ENCODE peak calls at places on chromosomes 1 and 21, in six cellular contexts. V is endothelial cell of umbilical vein; Z is adrenal gland; J is heart right ventricle; I is CD8-positive, alpha-beta T cell; X is NT2/D1. S is an unnamed sample.
A peak's percentile ranks its signal among the peaks of the same experiment; 100 is the strongest.

GRCh38 chr1:90705910-90706309 is 11.2 kb downstream of the BARHL2 start:
- DNase-seq in V (no peak), Z (no peak), J (no peak), I (no peak), X (no peak), S (peak; percentile 24)

GRCh38 chr1:151165738-151166505 is at the start of the genes LYSMD1 and SCNM1:
- DNase-seq in V (peak; percentile 98), Z (peak; percentile 99), J (peak; percentile 99), I (peak; percentile 96), X (peak; percentile 99), S (peak; percentile 88)

GRCh38 chr21:46661211-46661625 is 25.7 kb downstream of the PRMT2 start:
- DNase-seq in V (peak; percentile 32), Z (peak; percentile 70), J (peak; percentile 45), I (peak; percentile 76), X (peak; percentile 89), S (peak; percentile 98)

GRCh38 chr21:41956926-41957729 is 3.3 kb upstream of the C2CD2 start:
- DNase-seq in V (peak; percentile 35), Z (peak; percentile 65), J (no peak), I (no peak), X (no peak), S (no peak)

GRCh38 chr1:87495147-87495546 is 166.5 kb downstream of the LMO4 start:
- DNase-seq in V (no peak), Z (no peak), J (no peak), I (no peak), X (no peak), S (no peak)

GRCh38 chr1:171802207-171802606 is 20.7 kb downstream of the METTL13 start:
- DNase-seq in V (no peak), Z (no peak), J (no peak), I (no peak), X (no peak), S (no peak)

GRCh38 chr1:113191579-113192076 is 118.6 kb downstream of the LRIG2 start:
- DNase-seq in V (peak; percentile 3), Z (no peak), J (no peak), I (no peak), X (no peak), S (no peak)

GRCh38 chr1:241536383-241536782 is 4.2 kb downstream of the KMO start:
- DNase-seq in V (no peak), Z (no peak), J (no peak), I (no peak), X (no peak), S (no peak)

GRCh38 chr1:148362141-148362929 is 120.8 kb downstream of the PPIAL4G start:
- DNase-seq in V (no peak), Z (no peak), J (no peak), I (peak; percentile 52), X (no peak), S (peak; percentile 77)

GRCh38 chr1:55696181-55696580 is 481.0 kb upstream of the USP24 start:
- DNase-seq in V (no peak), Z (no peak), J (no peak), I (no peak), X (no peak), S (no peak)

GRCh38 chr1:200890027-200890426 is 4.7 kb upstream of the INAVA start:
- DNase-seq in V (no peak), Z (no peak), J (no peak), I (no peak), X (no peak), S (no peak)

GRCh38 chr1:200891774-200892157 is 2.9 kb upstream of the INAVA start:
- DNase-seq in V (no peak), Z (no peak), J (no peak), I (no peak), X (peak; percentile 73), S (peak; percentile 87)

GRCh38 chr1:200892546-200892945 is 2.2 kb upstream of the INAVA start:
- DNase-seq in V (no peak), Z (no peak), J (no peak), I (no peak), X (no peak), S (no peak)

GRCh38 chr1:200889571-200889970 is 5.1 kb upstream of the INAVA start:
- DNase-seq in V (no peak), Z (no peak), J (no peak), I (no peak), X (no peak), S (no peak)

GRCh38 chr1:200890818-200891773 is 3.6 kb upstream of the INAVA start:
- DNase-seq in V (peak; percentile 27), Z (no peak), J (peak; percentile 11), I (no peak), X (peak; percentile 87), S (peak; percentile 91)
- H3K27me3 ChIP-seq in V (peaks cover 39% of the 10 kb centered on the region), Z (peaks cover 16% of the 10 kb centered on the region), J (peaks cover 61% of the 10 kb centered on the region), I (peaks cover 9% of the 10 kb centered on the region), X (no peaks in the 10 kb centered on the region), S (peaks cover 1% of the 10 kb centered on the region)

GRCh38 chr1:9126511-9126910 is 2.4 kb downstream of the GPR157 start:
- DNase-seq in V (no peak), Z (no peak), J (no peak), I (no peak), X (no peak), S (no peak)
- H3K4me3 ChIP-seq in V (no peak overlapping the region), Z (no peak overlapping the region), J (peak overlapping the region; percentile 61), I (no peak overlapping the region), X (no peak overlapping the region), S (no peak overlapping the region)

GRCh38 chr1:30990594-30990993 is 74.9 kb downstream of the PUM1 start:
- DNase-seq in V (no peak), Z (no peak), J (no peak), I (no peak), X (no peak), S (no peak)
- H3K36me3 ChIP-seq in V (peaks cover 10% of the 10 kb centered on the region), Z (peaks cover 15% of the 10 kb centered on the region), J (no peaks in the 10 kb centered on the region), I (peaks cover 35% of the 10 kb centered on the region), X (peaks cover 67% of the 10 kb centered on the region), S (peaks cover 3% of the 10 kb centered on the region)

DNA sequence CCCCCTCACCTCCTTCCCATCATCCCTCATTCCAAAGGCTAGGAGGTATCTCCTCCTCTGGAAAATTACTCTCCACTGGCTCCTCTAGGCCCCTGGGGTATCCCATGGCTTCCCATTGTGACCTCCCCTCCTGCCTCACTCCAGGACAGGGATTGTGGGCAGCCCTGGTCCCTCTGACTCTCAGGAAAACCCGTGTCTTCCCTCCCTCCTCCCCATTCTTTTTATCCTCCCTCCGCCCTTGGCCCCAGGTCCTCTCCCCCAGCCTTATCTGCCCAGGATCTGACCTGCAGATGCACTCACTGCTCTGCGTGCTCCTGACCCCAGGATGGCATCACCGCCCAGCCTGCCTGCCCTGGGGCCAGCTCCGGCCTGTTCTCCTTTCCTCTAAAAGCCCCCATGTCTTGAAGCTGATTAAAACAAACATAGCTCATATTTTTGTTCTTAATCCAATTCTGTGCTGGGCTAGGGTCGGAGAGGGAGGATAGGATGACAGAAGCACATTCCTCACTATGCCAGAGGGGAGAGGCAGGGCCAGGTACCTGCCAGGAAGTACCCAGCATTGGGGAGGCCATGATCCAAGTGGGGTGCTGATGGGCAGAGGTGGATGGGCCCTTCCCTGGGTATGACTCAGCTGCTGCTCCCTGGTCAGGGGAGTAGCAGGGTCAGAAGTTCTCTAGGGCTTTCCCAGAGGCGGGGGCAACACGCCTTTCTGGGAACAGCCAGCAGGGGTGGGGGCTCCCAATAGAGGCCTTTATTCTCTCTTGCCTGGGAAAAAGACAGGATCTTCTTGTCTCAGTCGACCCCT is 13.8 kb upstream of the UBL4B start:
- DNase-seq in V (no peak), Z (peak; percentile 33), J (no peak), I (no peak), X (no peak), S (no peak)
- H3K27me3 ChIP-seq in V (peaks cover 6% of the 10 kb centered on the region), Z (no peaks in the 10 kb centered on the region), J (peaks cover 14% of the 10 kb centered on the region), I (no peaks in the 10 kb centered on the region), X (no peaks in the 10 kb centered on the region), S (peaks cover 2% of the 10 kb centered on the region)

GRCh38 chr21:45439171-45439872 is 34.4 kb downstream of the COL18A1 start:
- DNase-seq in V (peak; percentile 91), Z (peak; percentile 75), J (peak; percentile 86), I (peak; percentile 93), X (peak; percentile 84), S (peak; percentile 98)
- H3K4me3 ChIP-seq in V (peak overlapping the region; percentile 7), Z (peak overlapping the region; percentile 11), J (peak overlapping the region; percentile 48), I (peak overlapping the region; percentile 26), X (no peak overlapping the region), S (no peak overlapping the region)

DNA sequence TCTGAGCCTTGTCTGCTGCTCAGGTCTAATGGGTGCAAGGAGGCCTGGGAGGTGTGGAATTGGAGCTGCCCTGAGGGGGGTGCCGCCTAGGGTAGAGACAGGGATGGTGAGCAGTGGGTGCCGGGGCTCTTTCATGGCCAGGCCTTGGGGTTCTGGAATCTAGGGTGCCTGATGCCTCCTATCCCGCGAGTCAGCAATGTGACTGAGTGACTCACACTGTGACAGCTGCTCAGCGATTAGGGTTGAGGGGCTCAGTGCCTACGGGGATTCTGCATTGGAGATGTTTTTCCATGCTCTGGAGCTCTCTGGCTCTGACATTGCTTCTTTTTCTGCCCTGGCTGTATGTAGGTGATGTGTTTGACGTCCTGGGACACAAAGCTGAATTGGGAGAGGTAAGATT is 16.8 kb downstream of the ATP8B2 start:
- DNase-seq in V (no peak), Z (no peak), J (no peak), I (no peak), X (no peak), S (peak; percentile 20)
- H3K36me3 ChIP-seq in V (peaks cover 16% of the 10 kb centered on the region), Z (peaks cover 87% of the 10 kb centered on the region), J (peaks cover 30% of the 10 kb centered on the region), I (peaks cover 47% of the 10 kb centered on the region), X (peaks cover 95% of the 10 kb centered on the region), S (peaks cover 52% of the 10 kb centered on the region)